ENCODE peak calls at places on chromosomes 4 and X, in ten cellular contexts. L, R, F, G, V, M, T, S, Z and P are unnamed samples.

GRCh38 chr4:129342820-129343219 is 246.9 kb downstream of the C4orf33 start:
- DNase-seq in G (no peak), Z (no peak), R (no peak), T (peak), L (no peak), M (no peak), V (no peak), F (no peak), S (peak), P (peak)

GRCh38 chr4:82381661-82382284 is 8.0 kb upstream of the HNRNPD start:
- DNase-seq in G (no peak), L (no peak), T (no peak), R (no peak), Z (no peak), M (no peak), V (no peak), S (peak), F (no peak), P (no peak)

GRCh38 chr4:18390655-18391369 is 369.3 kb upstream of the LCORL start:
- DNase-seq in F (no peak), T (no peak), S (peak), G (no peak), R (no peak), M (no peak), Z (no peak), L (no peak), V (no peak), P (no peak)

GRCh38 chr4:158051401-158052235 is 121.2 kb downstream of the GASK1B start:
- DNase-seq in S (no peak), L (peak), T (peak), Z (no peak), V (no peak), G (no peak), R (no peak), F (no peak), M (no peak), P (no peak)

GRCh38 chr4:40194602-40195161 is 2.1 kb upstream of the RHOH start:
- DNase-seq in S (no peak), Z (no peak), M (no peak), T (peak), L (no peak), R (no peak), V (no peak), G (no peak), F (peak), P (peak)

GRCh38 chrX:154371771-154372300 is 2.6 kb downstream of the FLNA start:
- DNase-seq in V (no peak), F (no peak), S (no peak), L (no peak), G (no peak), Z (no peak), R (no peak), M (no peak), T (no peak), P (no peak)

GRCh38 chrX:10166731-10167149 is 10.0 kb downstream of the CLCN4 start:
- DNase-seq in V (no peak), Z (no peak), F (peak), S (no peak), G (no peak), T (no peak), M (no peak), R (peak), L (no peak), P (no peak)

GRCh38 chrX:38513087-38513742 is 48.1 kb upstream of the TSPAN7 start:
- DNase-seq in M (no peak), Z (no peak), L (no peak), T (no peak), S (peak), F (no peak), R (no peak), V (peak), G (no peak), P (no peak)

GRCh38 chr4:95250544-95251137 is 298.1 kb downstream of the UNC5C start:
- DNase-seq in V (no peak), R (no peak), F (no peak), T (peak), S (no peak), G (no peak), Z (no peak), M (no peak), L (no peak), P (no peak)

GRCh38 chr4:173367946-173368345 is 2.8 kb upstream of the SAP30 start:
- DNase-seq in M (no peak), R (no peak), V (no peak), F (no peak), Z (no peak), T (peak), L (no peak), G (no peak), S (peak), P (no peak)

GRCh38 chr4:167031534-167032156 is 202.6 kb downstream of the SPOCK3 start:
- DNase-seq in S (no peak), R (no peak), M (no peak), Z (no peak), L (no peak), G (no peak), F (no peak), T (peak), V (no peak), P (no peak)

GRCh38 chr4:38456096-38456495 is 207.9 kb upstream of the KLF3 start:
- DNase-seq in S (no peak), T (no peak), Z (no peak), G (no peak), V (no peak), R (no peak), L (no peak), F (no peak), M (no peak), P (peak)